ENCODE peak calls at places on chromosome 17, in four cellular contexts. B is G401; D is ACHN; R is stimulated activated CD8-positive, alpha-beta memory T cell treated with anti-CD3 and anti-CD28 coated beads, Interleukin-7, amount 100 ng/mL, for 1 hour. Q is an unnamed sample.

GRCh38 chr17:2076461-2076984 is 21.6 kb downstream of the HIC1 start:
- DNase-seq in B (no peak), D (no peak), R (no peak), Q (no peak)

GRCh38 chr17:44105483-44105882 is 18.0 kb downstream of the HDAC5 start:
- DNase-seq in B (no peak), D (no peak), R (no peak), Q (no peak)

GRCh38 chr17:82444284-82444893 is 6.2 kb downstream of the CYBC1 start:
- DNase-seq in B (no peak), D (no peak), R (no peak), Q (no peak)

GRCh38 chr17:68463211-68463990 is 6.1 kb upstream of the WIPI1 start:
- DNase-seq in B (no peak), D (no peak), R (no peak), Q (no peak)

GRCh38 chr17:32158870-32159585 is 16.7 kb downstream of the RHOT1 start:
- DNase-seq in B (no peak), D (peak), R (no peak), Q (no peak)

GRCh38 chr17:29930399-29931010 is 477 bp upstream of the SSH2 start:
- DNase-seq in B (peak), D (no peak), R (no peak), Q (no peak)

GRCh38 chr17:27628376-27628775 is 2.6 kb upstream of the LGALS9 start:
- DNase-seq in B (no peak), D (no peak), R (no peak), Q (no peak)

GRCh38 chr17:67050476-67051154 is 6.3 kb downstream of the CACNG1 start:
- DNase-seq in B (no peak), D (no peak), R (no peak), Q (no peak)

GRCh38 chr17:10050597-10051101 is 145.6 kb upstream of the RCVRN start:
- DNase-seq in B (no peak), D (no peak), R (no peak), Q (no peak)

GRCh38 chr17:82091264-82092066 is 6.6 kb downstream of the FASN start:
- DNase-seq in B (no peak), D (no peak), R (no peak), Q (no peak)